ENCODE peak calls at places on chromosomes 4 and X, in seven cellular contexts. L is amygdala, N is LoVo, A is endothelial cell, B is GM20000, I is renal cortical epithelial cell, X is brain microvascular endothelial cell. U is an unnamed sample.

GRCh38 chrX:38103857-38104812 is 97.8 kb downstream of the SYTL5 start:
- DNase-seq in L (no peak), N (no peak), A (no peak), B (peak; percentile 2), I (no peak), X (no peak), U (no peak)

GRCh38 chrX:133563705-133564104 is 148.4 kb upstream of the GPC4 start:
- DNase-seq in L (no peak), N (no peak), A (no peak), B (no peak), I (no peak), X (no peak), U (no peak)

GRCh38 chrX:46072372-46072771 is 472.8 kb downstream of the ZNF674 start:
- DNase-seq in L (no peak), N (no peak), A (no peak), B (no peak), I (no peak), X (no peak), U (no peak)

GRCh38 chrX:115311139-115311538 is 21.6 kb downstream of the LUZP4 start:
- DNase-seq in L (no peak), N (no peak), A (no peak), B (no peak), I (no peak), X (no peak), U (no peak)

GRCh38 chr4:48778431-48779094 is 1.5 kb downstream of the FRYL start:
- DNase-seq in L (no peak), N (no peak), A (no peak), B (no peak), I (peak; percentile 53), X (no peak), U (no peak)

GRCh38 chr4:184163813-184164212 is 53.9 kb downstream of the ENPP6 start:
- DNase-seq in L (no peak), N (peak; percentile 6), A (peak; percentile 78), B (peak; percentile 62), I (peak; percentile 33), X (peak; percentile 34), U (peak; percentile 64)

GRCh38 chr4:113835005-113835404 is 73.5 kb upstream of the CAMK2D start:
- DNase-seq in L (no peak), N (no peak), A (peak; percentile 7), B (no peak), I (peak; percentile 71), X (peak; percentile 54), U (no peak)

GRCh38 chr4:85474818-85475630 is at the start of gene ARHGAP24:
- DNase-seq in L (peak; percentile 28), N (peak; percentile 32), A (peak; percentile 61), B (peak; percentile 78), I (peak; percentile 94), X (peak; percentile 88), U (peak; percentile 63)

GRCh38 chrX:151384807-151385206 is 12.2 kb upstream of the VMA21 start:
- DNase-seq in L (no peak), N (no peak), A (no peak), B (no peak), I (no peak), X (no peak), U (no peak)

GRCh38 chr4:98544818-98545399 is 113.5 kb downstream of the TSPAN5 start:
- DNase-seq in L (no peak), N (no peak), A (no peak), B (no peak), I (no peak), X (no peak), U (no peak)

GRCh38 chr4:90226734-90227133 is 99.5 kb downstream of the CCSER1 start:
- DNase-seq in L (no peak), N (peak; percentile 54), A (no peak), B (no peak), I (peak; percentile 93), X (no peak), U (no peak)

GRCh38 chr4:176588436-176588835 is 204.3 kb downstream of the VEGFC start:
- DNase-seq in L (no peak), N (no peak), A (no peak), B (no peak), I (no peak), X (no peak), U (no peak)

GRCh38 chr4:171203425-171203824 is 609.8 kb upstream of the GALNTL6 start:
- DNase-seq in L (no peak), N (no peak), A (no peak), B (no peak), I (peak; percentile 13), X (peak; percentile 24), U (no peak)

GRCh38 chr4:78528327-78528726 is 23.2 kb upstream of the ANXA3 start:
- DNase-seq in L (no peak), N (no peak), A (no peak), B (no peak), I (no peak), X (peak; percentile 40), U (no peak)

GRCh38 chrX:10769696-10770619 is 149.6 kb upstream of the MID1 start:
- DNase-seq in L (no peak), N (no peak), A (no peak), B (no peak), I (peak; percentile 57), X (peak; percentile 36), U (no peak)

GRCh38 chr4:141654098-141654497 is 17.7 kb downstream of the IL15 start:
- DNase-seq in L (no peak), N (peak; percentile 12), A (peak; percentile 70), B (no peak), I (peak; percentile 31), X (no peak), U (no peak)

U was measured in progenitor cell of endocrine pancreas.